ENCODE peak calls at places on chromosomes 2 and 18, in six cellular contexts. Z, S, E, A, K and T are unnamed samples.

GRCh38 chr18:46373787-46374186 is 269.6 kb downstream of the HAUS1 start:
- DNase-seq in K (no peak), S (no peak), E (no peak), Z (no peak), A (no peak), T (no peak)

GRCh38 chr2:11582526-11583202 is 48.8 kb downstream of the GREB1 start:
- DNase-seq in S (no peak), E (no peak), Z (no peak), A (peak), K (peak), T (peak)

GRCh38 chr2:47095302-47096020 is 59.6 kb downstream of the STPG4 start:
- DNase-seq in Z (no peak), S (no peak), K (no peak), A (no peak), E (no peak), T (no peak)

GRCh38 chr2:241153616-241154015 is 3.3 kb downstream of the PPP1R7 start:
- DNase-seq in A (peak), E (peak), Z (no peak), S (no peak), K (no peak), T (no peak)

GRCh38 chr18:48563027-48563426 is 24.2 kb downstream of the CTIF start:
- DNase-seq in Z (no peak), E (peak), A (peak), K (peak), S (no peak), T (peak)

GRCh38 chr18:77657651-77658308 is 408.1 kb downstream of the GALR1 start:
- DNase-seq in A (no peak), E (no peak), K (no peak), S (no peak), Z (no peak), T (no peak)

GRCh38 chr2:208595386-208596275 is 189.0 kb downstream of the PTH2R start:
- DNase-seq in S (no peak), K (peak), A (peak), E (no peak), Z (no peak), T (peak)

GRCh38 chr2:70608373-70608772 is 54.7 kb upstream of the TGFA start:
- DNase-seq in S (no peak), Z (no peak), A (peak), E (peak), K (no peak), T (no peak)

GRCh38 chr2:135245055-135245454 is 193.0 kb downstream of the RAB3GAP1 start:
- DNase-seq in S (no peak), E (peak), A (peak), Z (no peak), K (no peak), T (peak)

GRCh38 chr18:60044290-60045006 is 144.7 kb downstream of the PMAIP1 start:
- DNase-seq in K (no peak), S (no peak), Z (no peak), A (peak), E (peak), T (peak)

GRCh38 chr18:54828290-54828871 is at the start of gene RAB27B:
- DNase-seq in S (no peak), E (peak), K (peak), A (peak), Z (no peak), T (peak)

GRCh38 chr2:57434952-57435351 is 611.7 kb upstream of the VRK2 start:
- DNase-seq in S (no peak), A (no peak), Z (no peak), E (no peak), K (no peak), T (no peak)

GRCh38 chr2:25168256-25169072 is at the start of gene POMC:
- DNase-seq in K (peak), E (peak), Z (no peak), S (no peak), A (peak), T (peak)

GRCh38 chr2:241000831-241001321 is 2.5 kb downstream of the SNED1 start:
- DNase-seq in S (no peak), E (no peak), K (no peak), A (no peak), Z (no peak), T (no peak)

GRCh38 chr2:75801234-75801982 is 90.7 kb upstream of the GCFC2 start:
- DNase-seq in Z (no peak), K (no peak), A (no peak), S (peak), E (no peak), T (no peak)

GRCh38 chr18:49920731-49921130 is 107.4 kb upstream of the ACAA2 start:
- DNase-seq in S (no peak), K (no peak), A (peak), Z (no peak), E (peak), T (peak)

GRCh38 chr2:158091647-158092046 is 10.0 kb upstream of the UPP2 start:
- DNase-seq in K (no peak), E (no peak), A (no peak), Z (no peak), S (no peak), T (no peak)

GRCh38 chr18:26429535-26429934 is 118.8 kb downstream of the KCTD1 start:
- DNase-seq in E (peak), A (peak), S (no peak), Z (no peak), K (peak), T (peak)

GRCh38 chr2:176680916-176681315 is 411.7 kb downstream of the MTX2 start:
- DNase-seq in Z (no peak), E (no peak), S (no peak), A (peak), K (no peak), T (peak)

GRCh38 chr18:35729971-35730668 is 148.6 kb downstream of the GALNT1 start:
- DNase-seq in E (no peak), A (no peak), Z (no peak), K (no peak), S (no peak), T (peak)

GRCh38 chr2:134261398-134262131 is 7.7 kb downstream of the MGAT5 start:
- DNase-seq in S (no peak), Z (no peak), A (peak), K (no peak), E (no peak), T (peak)

GRCh38 chr2:206993964-206994363 is 54.6 kb downstream of the CPO start:
- DNase-seq in Z (no peak), S (no peak), E (peak), K (no peak), A (no peak), T (peak)
- H3K4me3 ChIP-seq in Z (no peak), S (no peak), E (no peak), K (no peak), A (no peak), T (no peak)

GRCh38 chr2:100359576-100359975 is 37.3 kb upstream of the LONRF2 start:
- DNase-seq in K (no peak), S (no peak), Z (no peak), A (no peak), E (no peak), T (no peak)
- TF ChIP-seq CTCF in K (no peak), S (no peak), Z (no peak), A (no peak), E (no peak), T (no peak)

DNA sequence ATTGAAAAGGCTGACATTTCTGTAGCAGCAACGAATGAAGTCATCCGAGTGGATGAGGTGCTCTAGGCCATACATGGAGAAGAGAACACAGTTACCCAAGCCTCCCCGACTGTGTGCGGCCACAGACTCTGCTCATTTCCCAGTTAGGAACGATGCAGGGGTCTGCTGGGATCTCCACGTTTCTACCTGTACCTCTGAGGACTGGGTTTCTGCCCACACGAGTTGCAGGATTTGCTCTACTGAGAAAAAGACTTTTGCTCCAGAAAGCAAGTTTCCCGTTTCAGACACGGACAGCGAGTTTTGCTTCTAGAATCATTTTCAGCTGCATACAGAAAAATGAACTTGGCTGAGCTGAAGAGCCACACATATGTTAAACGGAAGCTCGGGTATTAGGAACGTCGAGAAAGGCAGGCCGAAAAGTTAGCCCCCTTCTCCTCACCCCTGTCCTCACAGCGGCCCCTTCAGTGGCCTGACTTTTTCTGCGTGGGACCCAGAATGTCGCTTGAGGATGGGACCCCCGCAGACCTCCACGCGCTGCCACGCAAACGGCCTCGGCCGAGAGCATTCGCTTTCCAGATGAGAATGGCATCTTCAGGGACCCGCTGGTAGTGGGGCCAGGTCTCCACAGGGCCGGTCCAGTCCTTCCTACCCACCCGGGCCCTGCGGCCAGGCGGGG is 582 bp upstream of the RAB31 start:
- DNase-seq in A (peak), K (no peak), E (no peak), Z (no peak), S (no peak), T (peak)
- H3K4me3 ChIP-seq in A (peak), K (peak), E (peak), Z (peak), S (peak), T (peak)

DNA sequence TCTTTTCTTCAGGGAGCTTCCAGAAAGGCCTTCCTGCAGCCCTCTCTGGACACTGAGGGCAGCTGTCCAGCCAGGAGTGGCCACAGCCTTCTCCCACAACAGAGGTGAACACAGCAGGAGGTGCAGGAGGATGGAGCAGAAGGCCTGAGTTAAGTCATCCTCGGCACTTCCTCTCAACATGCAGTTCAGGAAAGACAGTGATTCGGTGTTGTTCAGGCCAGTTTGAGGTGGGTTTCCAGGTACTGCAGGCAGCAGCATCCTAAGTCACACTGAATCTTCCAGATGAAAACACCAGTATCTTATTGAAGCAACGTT is 225.3 kb upstream of the PXDN start:
- DNase-seq in A (peak), Z (no peak), S (no peak), K (no peak), E (no peak), T (peak)
- TF ChIP-seq CTCF in A (no peak), Z (no peak), S (no peak), K (no peak), E (no peak), T (no peak)

GRCh38 chr2:159515482-159515881 is 100.9 kb downstream of the BAZ2B start:
- DNase-seq in E (no peak), Z (no peak), K (no peak), A (no peak), S (no peak), T (peak)
- H3K4me3 ChIP-seq in E (no peak), Z (peak), K (peak), A (no peak), S (peak), T (peak)

GRCh38 chr2:156891609-156892008 is 365.9 kb upstream of the GALNT5 start:
- DNase-seq in S (no peak), A (no peak), Z (no peak), E (no peak), K (no peak), T (no peak)
- TF ChIP-seq CTCF in S (no peak), A (no peak), Z (no peak), E (no peak), K (no peak), T (no peak)

GRCh38 chr2:110732422-110733413 is at the start of gene ACOXL:
- DNase-seq in A (no peak), S (no peak), Z (no peak), E (no peak), K (peak), T (no peak)
- H3K4me3 ChIP-seq in A (no peak), S (no peak), Z (peak), E (no peak), K (peak), T (no peak)

DNA sequence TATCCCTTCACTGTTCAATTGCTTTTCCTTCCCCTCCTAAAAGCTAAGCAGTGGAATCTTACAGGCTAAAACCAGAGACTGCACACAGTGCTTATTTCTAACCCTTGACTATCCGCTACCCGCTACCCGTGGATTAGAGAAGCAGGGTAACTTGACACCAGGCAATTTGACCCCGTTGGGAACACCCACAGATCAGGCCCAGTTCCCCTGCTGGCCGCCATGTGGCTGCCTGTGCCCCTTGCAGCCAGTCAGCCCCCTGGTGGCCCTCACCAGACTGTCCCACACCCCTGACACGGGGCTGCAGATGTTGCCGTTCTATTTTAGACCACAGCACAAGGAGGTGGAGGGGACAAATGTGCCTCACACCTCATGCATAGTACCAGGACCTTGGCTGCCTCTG is 74.8 kb downstream of the TXNL1 start:
- DNase-seq in E (no peak), A (no peak), Z (no peak), S (no peak), K (no peak), T (peak)
- TF ChIP-seq CTCF in E (no peak), A (peak), Z (no peak), S (peak), K (no peak), T (peak)